ENCODE peak calls at places on chromosome 20, in seven cellular contexts. One of them, this sample, is unnamed.

GRCh38 chr20:5393218-5393870 is 76.6 kb upstream of the PROKR2 start:
- DNase-seq in H1: no peak
- DNase-seq in testis: no peak
- DNase-seq in HCT116: no peak
- DNase-seq in endothelial cell of umbilical vein: no peak
- DNase-seq in heart left ventricle: no peak
- DNase-seq in HepG2: no peak
- DNase-seq in this sample: no peak

GRCh38 chr20:36421641-36422040 is 115.5 kb downstream of the DLGAP4 start:
- DNase-seq in H1: no peak
- DNase-seq in testis: no peak
- DNase-seq in HepG2: no peak
- DNase-seq in HCT116: no peak
- DNase-seq in heart left ventricle: no peak
- DNase-seq in endothelial cell of umbilical vein: no peak
- DNase-seq in this sample: no peak

GRCh38 chr20:4091332-4092135 is 76.2 kb upstream of the RNF24 start:
- DNase-seq in H1: peak; percentile 91
- DNase-seq in endothelial cell of umbilical vein: peak; percentile 48
- DNase-seq in testis: peak; percentile 67
- DNase-seq in HepG2: peak; percentile 67
- DNase-seq in HCT116: no peak
- DNase-seq in heart left ventricle: peak; percentile 53
- DNase-seq in this sample: no peak

GRCh38 chr20:6038256-6038655 is 15.6 kb downstream of the LRRN4 start:
- DNase-seq in testis: no peak
- DNase-seq in endothelial cell of umbilical vein: no peak
- DNase-seq in heart left ventricle: peak; percentile 78
- DNase-seq in HCT116: no peak
- DNase-seq in HepG2: no peak
- DNase-seq in H1: no peak
- DNase-seq in this sample: no peak

GRCh38 chr20:63854069-63854765 is 7.1 kb upstream of the ABHD16B start:
- DNase-seq in HCT116: no peak
- DNase-seq in testis: no peak
- DNase-seq in H1: peak; percentile 66
- DNase-seq in endothelial cell of umbilical vein: no peak
- DNase-seq in HepG2: no peak
- DNase-seq in heart left ventricle: peak; percentile 71
- DNase-seq in this sample: no peak

GRCh38 chr20:11676618-11677289 is 240.9 kb upstream of the BTBD3 start:
- DNase-seq in endothelial cell of umbilical vein: peak; percentile 51
- DNase-seq in H1: peak; percentile 86
- DNase-seq in testis: peak; percentile 43
- DNase-seq in HepG2: peak; percentile 62
- DNase-seq in HCT116: peak; percentile 6
- DNase-seq in heart left ventricle: peak; percentile 26
- DNase-seq in this sample: no peak

GRCh38 chr20:9912858-9913434 is 74.1 kb upstream of the PAK5 start:
- DNase-seq in HCT116: peak; percentile 40
- DNase-seq in endothelial cell of umbilical vein: peak; percentile 63
- DNase-seq in heart left ventricle: peak; percentile 23
- DNase-seq in H1: peak; percentile 72
- DNase-seq in testis: peak; percentile 63
- DNase-seq in HepG2: peak; percentile 59
- DNase-seq in this sample: no peak

GRCh38 chr20:39986231-39986904 is 702.7 kb downstream of the MAFB start:
- DNase-seq in HepG2: no peak
- DNase-seq in heart left ventricle: peak; percentile 82
- DNase-seq in H1: peak; percentile 52
- DNase-seq in HCT116: no peak
- DNase-seq in endothelial cell of umbilical vein: no peak
- DNase-seq in testis: peak; percentile 64
- DNase-seq in this sample: no peak

GRCh38 chr20:48012401-48012974 is 227.2 kb upstream of the SULF2 start:
- DNase-seq in HCT116: no peak
- DNase-seq in endothelial cell of umbilical vein: no peak
- DNase-seq in heart left ventricle: no peak
- DNase-seq in H1: no peak
- DNase-seq in testis: no peak
- DNase-seq in HepG2: peak; percentile 49
- DNase-seq in this sample: no peak

GRCh38 chr20:63695419-63696310 is 787 bp upstream of the TNFRSF6B start:
- DNase-seq in H1: no peak
- DNase-seq in heart left ventricle: peak; percentile 90
- DNase-seq in endothelial cell of umbilical vein: no peak
- DNase-seq in testis: no peak
- DNase-seq in HCT116: no peak
- DNase-seq in HepG2: no peak
- DNase-seq in this sample: no peak

GRCh38 chr20:41176711-41177552 is 39.6 kb downstream of the PLCG1 start:
- DNase-seq in heart left ventricle: no peak
- DNase-seq in HepG2: no peak
- DNase-seq in H1: peak; percentile 38
- DNase-seq in testis: peak; percentile 8
- DNase-seq in endothelial cell of umbilical vein: no peak
- DNase-seq in HCT116: no peak
- DNase-seq in this sample: no peak

GRCh38 chr20:24658920-24659660 is 189.7 kb downstream of the SYNDIG1 start:
- DNase-seq in H1: no peak
- DNase-seq in HCT116: no peak
- DNase-seq in heart left ventricle: peak; percentile 62
- DNase-seq in endothelial cell of umbilical vein: no peak
- DNase-seq in testis: no peak
- DNase-seq in HepG2: no peak
- DNase-seq in this sample: no peak

GRCh38 chr20:51094221-51094620 is 71.3 kb upstream of the KCNG1 start:
- DNase-seq in HepG2: no peak
- DNase-seq in heart left ventricle: no peak
- DNase-seq in endothelial cell of umbilical vein: no peak
- DNase-seq in H1: no peak
- DNase-seq in HCT116: no peak
- DNase-seq in testis: no peak
- DNase-seq in this sample: no peak

GRCh38 chr20:43404880-43405279 is 52.8 kb upstream of the SRSF6 start:
- DNase-seq in H1: peak; percentile 83
- DNase-seq in HepG2: peak; percentile 34
- DNase-seq in testis: no peak
- DNase-seq in endothelial cell of umbilical vein: no peak
- DNase-seq in HCT116: peak; percentile 23
- DNase-seq in heart left ventricle: no peak
- DNase-seq in this sample: no peak

GRCh38 chr20:56391596-56392281 is at the start of gene AURKA:
- DNase-seq in H1: no peak
- DNase-seq in testis: peak; percentile 23
- DNase-seq in endothelial cell of umbilical vein: no peak
- DNase-seq in HepG2: peak; percentile 24
- DNase-seq in heart left ventricle: no peak
- DNase-seq in HCT116: no peak
- DNase-seq in this sample: no peak

DNA sequence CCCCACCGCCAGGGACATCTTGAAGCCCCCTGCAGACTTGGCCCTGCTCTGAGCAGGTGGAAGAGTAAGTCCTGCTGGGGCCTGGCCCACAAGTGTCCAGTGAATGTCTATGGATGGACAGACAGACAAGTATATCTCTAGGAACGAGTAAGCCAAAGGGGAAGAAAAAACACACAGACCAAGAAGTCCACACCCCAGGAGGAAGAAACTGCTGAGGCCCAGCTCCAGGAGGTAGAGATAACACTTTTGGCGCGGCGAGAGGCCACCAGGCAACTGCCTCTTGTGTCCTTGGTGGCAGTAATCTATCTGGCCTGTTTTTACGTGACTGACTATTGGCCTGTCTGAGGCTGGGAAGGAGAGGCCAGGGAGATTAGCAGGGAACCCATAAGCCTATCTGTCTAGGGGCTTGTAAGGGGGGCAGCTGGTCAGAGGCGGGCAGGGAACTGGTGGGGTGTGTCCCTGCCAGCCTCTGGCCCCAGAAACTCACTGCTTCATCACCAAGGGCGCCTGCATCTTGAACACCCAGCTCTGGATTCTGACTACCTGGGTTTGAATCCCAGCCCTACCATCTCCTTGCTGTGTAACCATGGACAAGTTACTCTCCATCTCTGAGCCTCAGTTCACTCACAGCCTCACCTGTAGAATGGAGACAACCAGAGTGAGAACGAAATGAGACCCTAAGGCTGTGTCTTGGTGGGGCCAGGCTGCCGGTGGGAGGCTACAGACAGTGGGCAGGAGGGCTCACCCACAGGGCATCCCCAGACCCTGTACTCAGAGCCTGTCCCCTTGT is 31.3 kb downstream of the C20orf203 start:
- DNase-seq in HCT116: no peak
- DNase-seq in HepG2: no peak
- DNase-seq in testis: peak; percentile 70
- DNase-seq in heart left ventricle: peak; percentile 44
- DNase-seq in endothelial cell of umbilical vein: no peak
- DNase-seq in H1: no peak
- DNase-seq in this sample: no peak
- TF ChIP-seq POLR2A in HCT116: no peak
- TF ChIP-seq POLR2A in HepG2: no peak
- TF ChIP-seq POLR2A in testis: no peak
- TF ChIP-seq POLR2A in heart left ventricle: no peak
- TF ChIP-seq POLR2A in endothelial cell of umbilical vein: no peak
- TF ChIP-seq POLR2A in H1: no peak
- TF ChIP-seq POLR2A in this sample: no peak

GRCh38 chr20:251352-251751 is 6.2 kb upstream of the DEFB132 start:
- DNase-seq in HepG2: no peak
- DNase-seq in H1: no peak
- DNase-seq in heart left ventricle: no peak
- DNase-seq in testis: no peak
- DNase-seq in HCT116: no peak
- DNase-seq in endothelial cell of umbilical vein: no peak
- DNase-seq in this sample: no peak
- H3K27me3 ChIP-seq in HepG2: peaks cover 2% of the 10 kb centered on the region
- H3K27me3 ChIP-seq in H1: peaks cover 21% of the 10 kb centered on the region
- H3K27me3 ChIP-seq in heart left ventricle: peaks cover 2% of the 10 kb centered on the region
- H3K27me3 ChIP-seq in testis: no peaks in the 10 kb centered on the region
- H3K27me3 ChIP-seq in HCT116: no peaks in the 10 kb centered on the region
- H3K27me3 ChIP-seq in endothelial cell of umbilical vein: peaks cover 10% of the 10 kb centered on the region
- H3K27me3 ChIP-seq in this sample: no peaks in the 10 kb centered on the region

GRCh38 chr20:32458061-32458836 is 100.1 kb downstream of the ASXL1 start:
- DNase-seq in HCT116: no peak
- DNase-seq in HepG2: no peak
- DNase-seq in H1: no peak
- DNase-seq in endothelial cell of umbilical vein: no peak
- DNase-seq in testis: no peak
- DNase-seq in heart left ventricle: no peak
- DNase-seq in this sample: no peak
- H3K4me3 ChIP-seq in HCT116: no peak overlapping the region
- H3K4me3 ChIP-seq in HepG2: no peak overlapping the region
- H3K4me3 ChIP-seq in H1: peak overlapping the region; percentile 46
- H3K4me3 ChIP-seq in endothelial cell of umbilical vein: no peak overlapping the region
- H3K4me3 ChIP-seq in testis: no peak overlapping the region
- H3K4me3 ChIP-seq in heart left ventricle: no peak overlapping the region
- H3K4me3 ChIP-seq in this sample: no peak overlapping the region

GRCh38 chr20:34709836-34710567 is 5.9 kb downstream of the TP53INP2 start:
- DNase-seq in heart left ventricle: peak; percentile 74
- DNase-seq in HCT116: peak; percentile 42
- DNase-seq in HepG2: no peak
- DNase-seq in H1: no peak
- DNase-seq in endothelial cell of umbilical vein: peak; percentile 86
- DNase-seq in testis: peak; percentile 59
- DNase-seq in this sample: no peak
- TF ChIP-seq POLR2A in heart left ventricle: no peak
- TF ChIP-seq POLR2A in HCT116: no peak
- TF ChIP-seq POLR2A in HepG2: no peak
- TF ChIP-seq POLR2A in H1: no peak
- TF ChIP-seq POLR2A in endothelial cell of umbilical vein: peak; percentile 46
- TF ChIP-seq POLR2A in testis: no peak
- TF ChIP-seq POLR2A in this sample: no peak

GRCh38 chr20:61437280-61438206 is 185.5 kb downstream of the CDH4 start:
- DNase-seq in HCT116: no peak
- DNase-seq in HepG2: no peak
- DNase-seq in testis: no peak
- DNase-seq in H1: no peak
- DNase-seq in heart left ventricle: peak; percentile 42
- DNase-seq in endothelial cell of umbilical vein: no peak
- DNase-seq in this sample: no peak
- H3K27me3 ChIP-seq in HCT116: no peaks in the 10 kb centered on the region
- H3K27me3 ChIP-seq in HepG2: no peaks in the 10 kb centered on the region
- H3K27me3 ChIP-seq in testis: no peaks in the 10 kb centered on the region
- H3K27me3 ChIP-seq in H1: no peaks in the 10 kb centered on the region
- H3K27me3 ChIP-seq in heart left ventricle: peaks cover 2% of the 10 kb centered on the region
- H3K27me3 ChIP-seq in endothelial cell of umbilical vein: no peaks in the 10 kb centered on the region
- H3K27me3 ChIP-seq in this sample: peaks cover 8% of the 10 kb centered on the region

This sample was measured in esophagus squamous epithelium.